ENCODE peak calls at places on chromosomes 4 and X, in nine cellular contexts. C, E, D, U, Y, V, W, N and Q are unnamed samples. For H3K4me1, the result is how much of the 10 kb centered on the place peaks cover.

GRCh38 chr4:156251373-156252065 is 297.9 kb upstream of the CTSO start:
- DNase-seq in U (no peak), D (no peak), V (no peak), N (no peak), C (no peak), W (no peak), E (no peak), Y (no peak), Q (no peak)

GRCh38 chr4:127775843-127776242 is 6.3 kb upstream of the HSPA4L start:
- DNase-seq in C (peak), U (no peak), W (no peak), N (no peak), E (no peak), Y (no peak), D (no peak), V (no peak), Q (no peak)

GRCh38 chr4:8725071-8725841 is 132.7 kb downstream of the CPZ start:
- DNase-seq in N (no peak), C (no peak), Y (peak), W (peak), U (peak), D (peak), V (no peak), E (no peak), Q (peak)

GRCh38 chr4:89868999-89869589 is 25.6 kb upstream of the MMRN1 start:
- DNase-seq in N (no peak), V (no peak), W (no peak), D (no peak), E (peak), C (peak), U (no peak), Y (no peak), Q (no peak)

GRCh38 chr4:1766336-1767057 is 26.6 kb upstream of the FGFR3 start:
- DNase-seq in W (peak), U (no peak), C (no peak), D (no peak), Y (no peak), V (no peak), E (no peak), N (no peak), Q (peak)

GRCh38 chr4:170420255-170420693 is 330.5 kb upstream of the AADAT start:
- DNase-seq in V (no peak), W (no peak), N (no peak), D (no peak), C (no peak), E (peak), Y (no peak), U (no peak), Q (no peak)

GRCh38 chrX:152806035-152806434 is 24.5 kb downstream of the CETN2 start:
- DNase-seq in E (no peak), V (no peak), W (no peak), Y (no peak), C (no peak), N (no peak), U (no peak), D (no peak), Q (no peak)

GRCh38 chrX:41922125-41922521 is 1.2 kb downstream of the CASK start:
- DNase-seq in W (no peak), C (no peak), Y (no peak), V (peak), E (peak), D (no peak), U (no peak), N (peak), Q (no peak)

GRCh38 chrX:68880846-68881513 is 52.2 kb downstream of the EFNB1 start:
- DNase-seq in C (no peak), N (no peak), W (peak), D (no peak), V (no peak), E (no peak), U (peak), Y (no peak), Q (no peak)

GRCh38 chrX:65644621-65645287 is 22.7 kb upstream of the MSN start:
- DNase-seq in E (peak), W (no peak), D (no peak), N (peak), V (peak), Y (peak), U (peak), C (no peak), Q (no peak)

GRCh38 chr4:10403633-10404445 is 53.4 kb downstream of the ZNF518B start:
- DNase-seq in W (peak), Y (no peak), U (no peak), D (no peak), V (no peak), N (no peak), E (peak), C (peak), Q (peak)

GRCh38 chr4:58093352-58093751 is 983.2 kb upstream of the IGFBP7 start:
- DNase-seq in D (no peak), Y (no peak), W (peak), C (no peak), V (no peak), N (no peak), U (no peak), E (no peak), Q (no peak)

GRCh38 chr4:156594619-156595018 is 377.0 kb downstream of the PDGFC start:
- DNase-seq in W (no peak), U (peak), C (no peak), N (peak), Y (no peak), V (no peak), D (no peak), E (peak), Q (no peak)

GRCh38 chr4:56742080-56742871 is 61.2 kb upstream of the HOPX start:
- DNase-seq in N (no peak), U (no peak), D (no peak), V (no peak), E (peak), W (no peak), Y (no peak), C (no peak), Q (no peak)

GRCh38 chrX:28847423-28847822 is 260.2 kb downstream of the IL1RAPL1 start:
- DNase-seq in V (no peak), C (no peak), Y (no peak), E (peak), U (no peak), W (no peak), D (no peak), N (peak), Q (no peak)

GRCh38 chr4:13162886-13163285 is 321.3 kb downstream of the RAB28 start:
- DNase-seq in E (peak), Y (no peak), V (no peak), N (peak), W (peak), D (no peak), C (no peak), U (no peak), Q (no peak)

GRCh38 chr4:1246901-1247810 is 1.8 kb downstream of the CTBP1 start:
- DNase-seq in W (peak), D (peak), E (no peak), Y (peak), U (peak), V (no peak), C (peak), N (no peak), Q (peak)

GRCh38 chr4:144209491-144209890 is 69.0 kb upstream of the GYPA start:
- DNase-seq in D (no peak), N (no peak), V (no peak), C (no peak), W (no peak), Y (no peak), E (no peak), U (no peak), Q (no peak)

GRCh38 chrX:9535101-9535500 is 70.2 kb downstream of the TBL1X start:
- DNase-seq in V (no peak), E (no peak), U (no peak), W (no peak), D (no peak), C (no peak), N (no peak), Y (no peak), Q (no peak)

GRCh38 chr4:7393491-7394183 is 41.1 kb downstream of the PSAPL1 start:
- DNase-seq in U (peak), N (no peak), E (no peak), C (no peak), Y (peak), W (no peak), D (no peak), V (peak), Q (no peak)

GRCh38 chrX:120380699-120381098 is 18.8 kb downstream of the ATP1B4 start:
- DNase-seq in W (peak), N (no peak), C (peak), D (no peak), V (no peak), E (peak), U (no peak), Y (no peak), Q (no peak)

GRCh38 chr4:123616970-123617392 is 220.4 kb downstream of the SPRY1 start:
- DNase-seq in C (no peak), D (no peak), V (peak), Y (no peak), E (peak), N (peak), W (peak), U (peak), Q (no peak)

GRCh38 chrX:45710081-45710801 is 509.6 kb upstream of the DIPK2B start:
- DNase-seq in W (no peak), N (no peak), V (no peak), Y (no peak), C (no peak), U (no peak), D (no peak), E (peak), Q (no peak)

GRCh38 chr4:6617246-6617645 is 23.2 kb upstream of the MRFAP1 start:
- DNase-seq in U (no peak), C (no peak), E (no peak), D (no peak), N (no peak), Y (no peak), V (no peak), W (no peak), Q (no peak)

GRCh38 chr4:123640271-123640670 is 243.7 kb downstream of the SPRY1 start:
- DNase-seq in U (no peak), Y (no peak), E (peak), N (no peak), V (no peak), D (no peak), W (no peak), C (peak), Q (no peak)

GRCh38 chrX:39766882-39767281 is 330.9 kb downstream of the BCOR start:
- DNase-seq in W (no peak), V (no peak), U (no peak), D (no peak), Y (no peak), E (no peak), N (peak), C (no peak), Q (no peak)

GRCh38 chrX:154332561-154332960 is 37.0 kb downstream of the TKTL1 start:
- DNase-seq in C (no peak), V (no peak), Y (no peak), E (no peak), U (no peak), W (no peak), N (no peak), D (peak), Q (no peak)

GRCh38 chr4:123631699-123632098 is 235.1 kb downstream of the SPRY1 start:
- DNase-seq in N (no peak), V (no peak), U (no peak), C (no peak), E (peak), D (no peak), W (no peak), Y (no peak), Q (no peak)

GRCh38 chrX:150236304-150236703 is 126.8 kb upstream of the MAMLD1 start:
- DNase-seq in V (no peak), U (no peak), D (no peak), C (no peak), W (no peak), N (no peak), Y (no peak), E (peak), Q (no peak)

GRCh38 chrX:140586951-140587350 is 82.1 kb upstream of the SOX3 start:
- DNase-seq in Y (no peak), C (no peak), E (no peak), W (no peak), U (no peak), V (no peak), D (no peak), N (no peak), Q (no peak)

GRCh38 chrX:118519411-118520205 is 24.0 kb downstream of the DOCK11 start:
- DNase-seq in W (no peak), D (no peak), U (no peak), V (no peak), N (no peak), C (no peak), E (peak), Y (no peak), Q (no peak)

GRCh38 chr4:66694716-66695115 is 850.6 kb downstream of the CENPC start:
- DNase-seq in U (no peak), V (no peak), W (no peak), E (peak), C (no peak), N (no peak), D (no peak), Y (no peak), Q (no peak)

GRCh38 chrX:150525061-150525919 is 43.1 kb upstream of the MTM1 start:
- DNase-seq in W (no peak), C (no peak), N (peak), Y (no peak), U (no peak), D (no peak), V (no peak), E (no peak), Q (no peak)

GRCh38 chr4:44535981-44536380 is 87.4 kb upstream of the KCTD8 start:
- DNase-seq in N (no peak), E (no peak), C (no peak), U (no peak), D (no peak), V (no peak), W (no peak), Y (no peak), Q (no peak)

GRCh38 chr4:138181288-138181687 is 60.9 kb downstream of the SLC7A11 start:
- DNase-seq in E (no peak), Y (no peak), N (no peak), U (no peak), D (no peak), W (no peak), C (no peak), V (no peak), Q (no peak)

GRCh38 chr4:38101563-38101962 is 141.4 kb downstream of the PTTG2 start:
- DNase-seq in D (no peak), Y (no peak), W (no peak), E (no peak), C (no peak), V (no peak), N (no peak), U (no peak), Q (no peak)

DNA sequence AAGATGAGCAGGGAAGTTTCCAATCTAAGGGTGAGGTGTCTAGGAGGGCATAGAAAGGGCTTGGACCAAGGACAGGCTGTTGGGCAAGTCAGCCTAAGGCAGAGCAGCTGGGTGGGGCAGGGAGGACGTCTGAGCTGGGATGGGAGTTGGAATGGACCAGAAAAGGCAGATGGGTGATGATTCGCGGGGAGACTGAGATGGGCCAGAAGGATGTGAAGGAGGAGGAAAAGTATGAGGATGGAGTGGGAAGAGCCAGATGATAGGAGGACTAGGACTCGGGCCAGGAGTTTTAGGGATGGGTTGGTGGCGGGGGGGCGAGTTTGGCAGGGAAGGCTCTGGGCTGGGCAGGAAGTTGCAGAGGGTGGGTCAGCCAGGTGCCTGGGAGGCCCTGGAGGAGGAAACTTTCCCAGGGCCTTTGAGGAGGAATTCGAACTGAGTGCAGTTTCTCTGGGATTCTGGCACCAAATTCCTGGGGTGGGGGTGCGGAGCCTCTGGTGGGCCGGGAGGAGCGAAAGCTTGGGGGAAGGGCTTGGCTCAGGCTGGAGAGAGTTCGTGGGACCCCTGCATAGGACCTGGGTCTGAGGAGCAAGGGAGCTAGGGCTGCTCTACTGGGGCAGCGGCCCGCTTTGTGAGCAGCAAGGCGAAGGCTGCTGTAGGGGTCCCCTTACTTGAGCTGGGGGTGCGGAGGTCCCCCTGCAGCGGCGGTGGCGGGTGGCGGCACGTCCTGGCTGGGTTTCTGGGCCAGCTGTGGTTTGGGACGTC is 8.7 kb upstream of the TIMP1 start:
- DNase-seq in C (no peak), W (peak), V (no peak), Y (no peak), E (peak), N (peak), D (no peak), U (no peak), Q (no peak)
- H3K4me1 ChIP-seq in C (under half), W (under half), V (under half), Y (under half), E (under half), N (under half), D (under half), U (under half), Q (under half)

GRCh38 chr4:148435654-148436406 is 6.4 kb downstream of the NR3C2 start:
- DNase-seq in C (no peak), Y (no peak), U (no peak), V (no peak), E (no peak), D (no peak), N (peak), W (no peak), Q (no peak)
- H3K4me1 ChIP-seq in C (under half), Y (under half), U (under half), V (half or more), E (under half), D (under half), N (under half), W (under half), Q (under half)

GRCh38 chr4:87073570-87074470 is 139.0 kb downstream of the AFF1 start:
- DNase-seq in U (no peak), N (peak), E (peak), C (peak), D (no peak), Y (no peak), W (no peak), V (peak), Q (no peak)
- H3K4me1 ChIP-seq in U (under half), N (under half), E (under half), C (under half), D (half or more), Y (under half), W (under half), V (under half), Q (under half)

GRCh38 chr4:87030606-87031441 is 96.0 kb downstream of the AFF1 start:
- DNase-seq in E (no peak), Y (no peak), U (no peak), W (peak), N (no peak), C (no peak), D (no peak), V (no peak), Q (no peak)

GRCh38 chr4:87030124-87030523 is 95.3 kb downstream of the AFF1 start:
- DNase-seq in U (no peak), V (no peak), C (no peak), E (no peak), N (no peak), W (no peak), Y (no peak), D (no peak), Q (no peak)

GRCh38 chr4:87031946-87032345 is 97.1 kb downstream of the AFF1 start:
- DNase-seq in V (no peak), W (no peak), N (no peak), E (no peak), U (no peak), D (no peak), C (no peak), Y (no peak), Q (no peak)

GRCh38 chr4:87026795-87027495 is 92.1 kb downstream of the AFF1 start:
- DNase-seq in D (no peak), V (no peak), C (no peak), Y (no peak), E (no peak), W (no peak), U (no peak), N (no peak), Q (no peak)

DNA sequence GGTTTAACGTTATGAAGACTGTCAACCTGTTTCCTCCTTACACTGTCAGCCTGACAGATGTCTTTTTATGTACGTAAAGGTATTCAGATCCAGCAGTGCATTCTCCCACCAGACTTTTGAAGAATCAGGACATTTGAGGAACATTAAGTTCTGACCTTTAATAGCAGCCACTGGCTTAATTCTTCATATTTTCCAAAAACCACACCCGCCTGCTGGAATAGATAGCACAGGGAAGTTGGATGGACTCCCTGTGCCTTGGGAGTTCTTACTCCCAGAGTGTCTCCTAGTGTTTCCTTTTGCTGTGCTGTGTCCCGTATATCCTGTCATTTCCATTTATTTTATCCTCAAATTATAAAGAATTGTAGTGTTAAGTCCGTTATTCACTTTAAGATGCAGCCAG is 94.5 kb downstream of the AFF1 start:
- DNase-seq in V (no peak), W (no peak), Y (no peak), U (no peak), C (no peak), N (peak), D (no peak), E (no peak), Q (no peak)
- H3K4me1 ChIP-seq in V (under half), W (half or more), Y (under half), U (under half), C (under half), N (half or more), D (half or more), E (under half), Q (half or more)

GRCh38 chrX:134603806-134604700 is 54.2 kb downstream of the PLAC1 start:
- DNase-seq in V (no peak), Y (no peak), C (no peak), U (no peak), E (peak), W (peak), N (no peak), D (no peak), Q (no peak)
- H3K4me1 ChIP-seq in V (under half), Y (under half), C (under half), U (under half), E (under half), W (under half), N (under half), D (under half), Q (under half)

GRCh38 chrX:96435636-96436035 is 249.0 kb upstream of the DIAPH2 start:
- DNase-seq in C (no peak), E (no peak), Y (no peak), N (no peak), W (no peak), V (no peak), D (no peak), U (no peak), Q (no peak)
- H3K4me1 ChIP-seq in C (under half), E (under half), Y (under half), N (under half), W (under half), V (under half), D (under half), U (under half), Q (under half)